ENCODE peak calls at places on chromosome 16, in five cellular contexts. One of them, this sample, is unnamed.

GRCh38 chr16:4032768-4033167 is 83.5 kb downstream of the ADCY9 start:
- DNase-seq in GM12878: no peak
- DNase-seq in K562: no peak
- DNase-seq in HepG2: no peak
- DNase-seq in GM12892: no peak
- DNase-seq in this sample: no peak

GRCh38 chr16:82360024-82360783 is 190.2 kb upstream of the MPHOSPH6 start:
- DNase-seq in GM12878: no peak
- DNase-seq in K562: no peak
- DNase-seq in HepG2: no peak
- DNase-seq in GM12892: no peak
- DNase-seq in this sample: no peak

GRCh38 chr16:50643192-50643591 is 37.9 kb downstream of the SNX20 start:
- DNase-seq in GM12878: no peak
- DNase-seq in K562: no peak
- DNase-seq in HepG2: no peak
- DNase-seq in GM12892: no peak
- DNase-seq in this sample: no peak

GRCh38 chr16:19114359-19115147 is 789 bp downstream of the ITPRIPL2 start:
- DNase-seq in GM12878: no peak
- DNase-seq in K562: no peak
- DNase-seq in HepG2: no peak
- DNase-seq in GM12892: peak
- DNase-seq in this sample: peak

GRCh38 chr16:66483689-66484452 is 56.8 kb downstream of the BEAN1 start:
- DNase-seq in GM12878: no peak
- DNase-seq in K562: peak
- DNase-seq in HepG2: peak
- DNase-seq in GM12892: peak
- DNase-seq in this sample: peak

GRCh38 chr16:86044241-86044671 is 145.3 kb downstream of the IRF8 start:
- DNase-seq in GM12878: no peak
- DNase-seq in K562: peak
- DNase-seq in HepG2: peak
- DNase-seq in GM12892: peak
- DNase-seq in this sample: peak

GRCh38 chr16:66503030-66503429 is 46.9 kb downstream of the TK2 start:
- DNase-seq in GM12878: no peak
- DNase-seq in K562: no peak
- DNase-seq in HepG2: no peak
- DNase-seq in GM12892: no peak
- DNase-seq in this sample: no peak

GRCh38 chr16:27254262-27254811 is 14.2 kb downstream of the NSMCE1 start:
- DNase-seq in GM12878: peak
- DNase-seq in K562: no peak
- DNase-seq in HepG2: no peak
- DNase-seq in GM12892: no peak
- DNase-seq in this sample: no peak

GRCh38 chr16:969508-970378 is 1.0 kb downstream of the LMF1 start:
- DNase-seq in GM12878: no peak
- DNase-seq in K562: no peak
- DNase-seq in HepG2: no peak
- DNase-seq in GM12892: no peak
- DNase-seq in this sample: peak

GRCh38 chr16:9002042-9002441 is 38.3 kb upstream of the USP7 start:
- DNase-seq in GM12878: no peak
- DNase-seq in K562: no peak
- DNase-seq in HepG2: no peak
- DNase-seq in GM12892: no peak
- DNase-seq in this sample: no peak

GRCh38 chr16:5065813-5066212 is at the start of gene C16orf89:
- DNase-seq in GM12878: no peak
- DNase-seq in K562: no peak
- DNase-seq in HepG2: no peak
- DNase-seq in GM12892: no peak
- DNase-seq in this sample: no peak

GRCh38 chr16:62965831-62966230 is 929.6 kb upstream of the CDH8 start:
- DNase-seq in GM12878: no peak
- DNase-seq in K562: no peak
- DNase-seq in HepG2: no peak
- DNase-seq in GM12892: no peak
- DNase-seq in this sample: no peak

GRCh38 chr16:66366433-66367299 is at the start of gene CDH5:
- DNase-seq in GM12878: no peak
- DNase-seq in K562: no peak
- DNase-seq in HepG2: no peak
- DNase-seq in GM12892: no peak
- DNase-seq in this sample: no peak

GRCh38 chr16:86375370-86375769 is 135.0 kb upstream of the FOXF1 start:
- DNase-seq in GM12878: no peak
- DNase-seq in K562: no peak
- DNase-seq in HepG2: no peak
- DNase-seq in GM12892: no peak
- DNase-seq in this sample: no peak

GRCh38 chr16:12794486-12795399 is 8.9 kb downstream of the CPPED1 start:
- DNase-seq in GM12878: no peak
- DNase-seq in K562: peak
- DNase-seq in HepG2: no peak
- DNase-seq in GM12892: no peak
- DNase-seq in this sample: no peak

GRCh38 chr16:17367932-17368331 is 102.8 kb downstream of the XYLT1 start:
- DNase-seq in GM12878: no peak
- DNase-seq in K562: peak
- DNase-seq in HepG2: no peak
- DNase-seq in GM12892: no peak
- DNase-seq in this sample: no peak

GRCh38 chr16:27174007-27174406 is 29.3 kb upstream of the KDM8 start:
- DNase-seq in GM12878: no peak
- DNase-seq in K562: no peak
- DNase-seq in HepG2: no peak
- DNase-seq in GM12892: no peak
- DNase-seq in this sample: no peak

GRCh38 chr16:88062341-88062861 is 111.2 kb downstream of the BANP start:
- DNase-seq in GM12878: no peak
- DNase-seq in K562: no peak
- DNase-seq in HepG2: no peak
- DNase-seq in GM12892: no peak
- DNase-seq in this sample: no peak

GRCh38 chr16:56629531-56629930 is 2.9 kb upstream of the MT1M start:
- DNase-seq in GM12878: no peak
- DNase-seq in K562: no peak
- DNase-seq in HepG2: no peak
- DNase-seq in GM12892: no peak
- DNase-seq in this sample: no peak

GRCh38 chr16:3659200-3659599 is 4.7 kb downstream of the DNASE1 start:
- DNase-seq in GM12878: no peak
- DNase-seq in K562: no peak
- DNase-seq in HepG2: no peak
- DNase-seq in GM12892: no peak
- DNase-seq in this sample: no peak

GRCh38 chr16:73107371-73107770 is 59.4 kb upstream of the ZFHX3 start:
- DNase-seq in GM12878: no peak
- DNase-seq in K562: no peak
- DNase-seq in HepG2: no peak
- DNase-seq in GM12892: no peak
- DNase-seq in this sample: no peak

GRCh38 chr16:86635181-86635580 is 56.8 kb downstream of the FOXL1 start:
- DNase-seq in GM12878: no peak
- DNase-seq in K562: no peak
- DNase-seq in HepG2: no peak
- DNase-seq in GM12892: no peak
- DNase-seq in this sample: no peak

GRCh38 chr16:79612207-79612606 is 11.7 kb upstream of the MAF start:
- DNase-seq in GM12878: no peak
- DNase-seq in K562: no peak
- DNase-seq in HepG2: no peak
- DNase-seq in GM12892: no peak
- DNase-seq in this sample: no peak

GRCh38 chr16:57620316-57621231 is 7.9 kb upstream of the ADGRG1 start:
- DNase-seq in GM12878: no peak
- DNase-seq in K562: no peak
- DNase-seq in HepG2: no peak
- DNase-seq in GM12892: no peak
- DNase-seq in this sample: no peak

GRCh38 chr16:67457611-67458010 is 23.3 kb downstream of the ATP6V0D1 start:
- DNase-seq in GM12878: no peak
- DNase-seq in K562: no peak
- DNase-seq in HepG2: no peak
- DNase-seq in GM12892: no peak
- DNase-seq in this sample: no peak

GRCh38 chr16:647173-647902 is 1.8 kb upstream of the WDR90 start:
- DNase-seq in GM12878: no peak
- DNase-seq in K562: no peak
- DNase-seq in HepG2: no peak
- DNase-seq in GM12892: no peak
- DNase-seq in this sample: no peak

GRCh38 chr16:23650674-23651073 is 9.4 kb downstream of the DCTN5 start:
- DNase-seq in GM12878: no peak
- DNase-seq in K562: no peak
- DNase-seq in HepG2: no peak
- DNase-seq in GM12892: no peak
- DNase-seq in this sample: no peak

GRCh38 chr16:69131167-69131748 is 1.1 kb downstream of the CHTF8 start:
- DNase-seq in GM12878: no peak
- DNase-seq in K562: peak
- DNase-seq in HepG2: no peak
- DNase-seq in GM12892: no peak
- DNase-seq in this sample: no peak

GRCh38 chr16:86026916-86027315 is 128.0 kb downstream of the IRF8 start:
- DNase-seq in GM12878: no peak
- DNase-seq in K562: no peak
- DNase-seq in HepG2: no peak
- DNase-seq in GM12892: no peak
- DNase-seq in this sample: no peak

GRCh38 chr16:82259731-82260130 is 89.7 kb upstream of the MPHOSPH6 start:
- DNase-seq in GM12878: no peak
- DNase-seq in K562: no peak
- DNase-seq in HepG2: no peak
- DNase-seq in GM12892: no peak
- DNase-seq in this sample: no peak

GRCh38 chr16:11759163-11759834 is 16.6 kb upstream of the TXNDC11 start:
- DNase-seq in GM12878: no peak
- DNase-seq in K562: no peak
- DNase-seq in HepG2: no peak
- DNase-seq in GM12892: no peak
- DNase-seq in this sample: no peak

GRCh38 chr16:48565752-48566151 is 44.2 kb downstream of the N4BP1 start:
- DNase-seq in GM12878: no peak
- DNase-seq in K562: no peak
- DNase-seq in HepG2: no peak
- DNase-seq in GM12892: no peak
- DNase-seq in this sample: no peak

DNA sequence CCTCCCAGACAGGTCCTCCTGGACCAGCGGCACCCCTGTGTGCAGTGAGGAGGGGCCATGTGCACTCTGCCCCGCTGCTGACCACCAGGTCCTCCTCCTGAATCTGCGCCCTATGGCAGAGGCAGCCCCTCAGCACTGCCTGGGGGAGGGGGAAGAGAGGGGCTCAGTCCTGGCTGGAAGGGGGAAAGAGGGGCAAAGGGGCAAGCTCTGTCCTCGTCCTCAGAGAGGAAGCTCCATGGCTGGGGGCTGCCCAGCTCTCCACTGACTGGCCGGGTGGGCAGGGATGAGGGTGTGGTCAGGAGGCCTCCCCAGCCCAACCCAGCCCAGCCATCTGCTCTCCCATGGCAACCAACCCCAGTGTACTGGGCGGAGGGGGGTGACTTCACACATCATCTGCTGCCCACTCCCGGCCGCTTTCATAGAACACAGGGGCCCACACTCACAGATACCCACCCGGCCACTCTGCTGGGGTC is 5.5 kb upstream of the BCAR1 start:
- DNase-seq in GM12878: no peak
- DNase-seq in K562: no peak
- DNase-seq in HepG2: no peak
- DNase-seq in GM12892: no peak
- DNase-seq in this sample: no peak
- TF ChIP-seq POLR2A in GM12878: no peak
- TF ChIP-seq POLR2A in K562: no peak
- TF ChIP-seq POLR2A in HepG2: no peak
- TF ChIP-seq POLR2A in GM12892: no peak
- TF ChIP-seq POLR2A in this sample: no peak

DNA sequence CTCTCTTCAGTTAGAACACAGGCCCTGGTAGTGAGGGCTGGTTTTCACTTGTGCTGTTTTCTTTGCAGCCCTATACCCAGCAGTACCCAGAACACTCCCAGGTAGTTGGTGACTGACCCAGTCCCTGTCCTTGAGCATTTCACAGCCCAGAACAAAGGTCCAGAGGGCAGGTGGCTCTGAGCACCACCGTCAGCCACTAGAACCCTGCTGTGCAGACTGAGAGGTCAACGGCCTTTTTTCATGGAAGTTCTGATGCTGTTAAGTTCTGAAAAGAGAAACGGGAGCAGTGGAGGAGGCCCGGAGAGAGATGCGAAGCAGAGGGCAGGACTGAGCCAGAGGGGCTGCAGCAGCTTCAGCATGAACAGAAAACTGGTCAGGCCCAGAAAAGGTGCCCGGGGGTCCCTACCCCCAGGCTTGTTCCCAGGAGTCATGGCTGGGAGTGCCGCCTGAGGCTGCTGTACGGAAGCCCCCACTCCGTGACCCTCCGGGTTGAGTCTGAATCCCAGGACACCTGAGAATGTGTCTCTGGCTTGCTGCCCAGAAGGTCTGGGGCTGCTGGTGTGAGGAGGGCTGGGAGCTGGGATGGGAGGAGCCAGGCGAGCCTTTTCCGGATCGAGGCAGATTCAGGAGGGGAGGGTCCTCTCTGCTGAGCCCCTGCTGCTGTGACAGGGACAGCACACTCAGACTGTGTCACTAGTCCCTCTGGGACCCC is 8.7 kb downstream of the ZNF276 start:
- DNase-seq in GM12878: no peak
- DNase-seq in K562: no peak
- DNase-seq in HepG2: no peak
- DNase-seq in GM12892: no peak
- DNase-seq in this sample: no peak
- TF ChIP-seq TAF1 in GM12878: no peak
- TF ChIP-seq TAF1 in K562: no peak
- TF ChIP-seq TAF1 in HepG2: no peak
- TF ChIP-seq TAF1 in GM12892: no peak
- TF ChIP-seq TAF1 in this sample: no peak

DNA sequence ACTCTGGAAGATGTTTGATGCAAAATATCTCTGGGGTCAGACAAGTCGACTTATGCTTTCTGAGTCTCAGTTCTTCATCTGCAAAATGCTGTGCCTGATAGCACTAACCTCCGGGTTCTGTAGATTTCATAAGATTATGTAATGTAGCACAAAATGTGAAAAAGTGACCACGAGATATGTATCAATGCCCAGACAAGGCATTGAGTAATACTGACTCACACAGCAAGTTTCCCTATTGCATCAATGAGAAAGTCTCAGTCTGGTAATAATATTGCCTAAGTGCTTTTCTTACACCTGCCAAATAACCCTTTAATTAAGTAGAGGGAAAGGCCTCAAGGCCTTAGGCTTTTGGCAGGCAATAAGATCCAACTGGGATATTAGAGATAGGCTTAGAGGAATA is 41.4 kb upstream of the MMP2 start:
- DNase-seq in GM12878: no peak
- DNase-seq in K562: no peak
- DNase-seq in HepG2: no peak
- DNase-seq in GM12892: no peak
- DNase-seq in this sample: no peak
- TF ChIP-seq POLR2AphosphoS5 in GM12878: no peak
- TF ChIP-seq POLR2AphosphoS5 in K562: no peak
- TF ChIP-seq POLR2AphosphoS5 in HepG2: no peak
- TF ChIP-seq POLR2AphosphoS5 in GM12892: no peak
- TF ChIP-seq POLR2AphosphoS5 in this sample: no peak

GRCh38 chr16:64153718-64154117 is 968.1 kb downstream of the CDH11 start:
- DNase-seq in GM12878: no peak
- DNase-seq in K562: no peak
- DNase-seq in HepG2: no peak
- DNase-seq in GM12892: no peak
- DNase-seq in this sample: no peak
- TF ChIP-seq POLR2A in GM12878: no peak
- TF ChIP-seq POLR2A in K562: no peak
- TF ChIP-seq POLR2A in HepG2: no peak
- TF ChIP-seq POLR2A in GM12892: no peak
- TF ChIP-seq POLR2A in this sample: no peak

This sample was measured in GM12891.